ENCODE peak calls at places on chromosomes 16 and 17, in six cellular contexts. Y, U, L, S, P and C are unnamed samples.

GRCh38 chr17:42519546-42520444 is 16.2 kb upstream of the NAGLU start:
- DNase-seq in S (peak; percentile 87), P (peak; percentile 75), L (peak; percentile 99), Y (peak; percentile 76), U (peak; percentile 97), C (peak; percentile 94)

GRCh38 chr16:46929378-46930332 is 43.8 kb downstream of the DNAJA2 start:
- DNase-seq in Y (peak; percentile 91), P (peak; percentile 75), L (peak; percentile 45), S (peak; percentile 68), U (peak; percentile 81), C (peak; percentile 40)

GRCh38 chr17:75854111-75854748 is 905 bp downstream of the WBP2 start:
- DNase-seq in S (no peak), Y (peak; percentile 71), L (peak; percentile 57), P (no peak), U (peak; percentile 81), C (no peak)

GRCh38 chr16:84765606-84766580 is 53.9 kb upstream of the CRISPLD2 start:
- DNase-seq in Y (no peak), S (no peak), U (no peak), P (no peak), L (no peak), C (no peak)

GRCh38 chr17:61247438-61247837 is 152.2 kb upstream of the TBX2 start:
- DNase-seq in Y (no peak), S (no peak), U (no peak), P (no peak), L (peak; percentile 82), C (peak; percentile 30)

GRCh38 chr16:30985401-30986128 is 558 bp downstream of the HSD3B7 start:
- DNase-seq in P (peak; percentile 81), S (peak; percentile 86), L (no peak), Y (no peak), U (peak; percentile 74), C (no peak)

GRCh38 chr17:40355123-40355803 is 9.3 kb downstream of the GJD3 start:
- DNase-seq in Y (peak; percentile 95), P (peak; percentile 98), L (peak; percentile 43), S (peak; percentile 79), U (peak; percentile 84), C (peak; percentile 72)

GRCh38 chr16:86303787-86304685 is 206.3 kb upstream of the FOXF1 start:
- DNase-seq in L (peak; percentile 64), P (peak; percentile 75), Y (no peak), S (peak; percentile 24), U (peak; percentile 34), C (no peak)

GRCh38 chr17:8739104-8739503 is 5.5 kb downstream of the CCDC42 start:
- DNase-seq in U (no peak), P (no peak), S (no peak), Y (no peak), L (no peak), C (no peak)

GRCh38 chr17:36475346-36475970 is 11.0 kb upstream of the ZNHIT3 start:
- DNase-seq in S (peak; percentile 29), U (no peak), L (no peak), P (no peak), Y (no peak), C (no peak)

GRCh38 chr17:45138911-45139532 is 3.5 kb downstream of the ACBD4 start:
- DNase-seq in Y (peak; percentile 64), P (no peak), S (peak; percentile 44), L (no peak), U (no peak), C (no peak)

GRCh38 chr17:82257473-82257872 is 16.0 kb downstream of the CSNK1D start:
- DNase-seq in U (no peak), L (no peak), S (no peak), P (peak; percentile 82), Y (peak; percentile 82), C (no peak)

GRCh38 chr17:79803997-79804855 is 7.3 kb upstream of the CBX8 start:
- DNase-seq in L (no peak), Y (no peak), U (no peak), P (peak; percentile 88), S (no peak), C (no peak)

GRCh38 chr17:72553051-72553755 is 432.4 kb downstream of the SOX9 start:
- DNase-seq in Y (no peak), S (no peak), U (no peak), P (no peak), L (no peak), C (no peak)

GRCh38 chr16:86968866-86969265 is 348.3 kb downstream of the C16orf95 start:
- DNase-seq in P (no peak), Y (peak; percentile 44), S (no peak), U (no peak), L (no peak), C (no peak)

GRCh38 chr16:87895641-87896141 is 26.4 kb upstream of the SLC7A5 start:
- DNase-seq in L (peak; percentile 52), Y (no peak), S (no peak), P (no peak), U (no peak), C (no peak)

GRCh38 chr17:40932608-40933007 is 4.8 kb downstream of the KRT23 start:
- DNase-seq in P (no peak), L (no peak), U (no peak), S (no peak), Y (no peak), C (no peak)

GRCh38 chr16:50326835-50327465 is 41.8 kb downstream of the BRD7 start:
- DNase-seq in L (peak; percentile 36), P (no peak), U (peak; percentile 28), S (no peak), Y (no peak), C (no peak)

GRCh38 chr17:66892286-66892685 is 57.4 kb downstream of the CACNG5 start:
- DNase-seq in S (no peak), U (no peak), Y (no peak), L (no peak), P (no peak), C (no peak)

GRCh38 chr16:30997000-30997886 is 12.2 kb downstream of the HSD3B7 start:
- DNase-seq in S (peak; percentile 95), Y (peak; percentile 96), P (peak; percentile 96), L (peak; percentile 41), U (peak; percentile 88), C (peak; percentile 82)

GRCh38 chr17:39244016-39244599 is 18.4 kb upstream of the STAC2 start:
- DNase-seq in P (no peak), L (no peak), Y (peak; percentile 78), S (no peak), U (no peak), C (no peak)

GRCh38 chr16:12344577-12345343 is 368.2 kb downstream of the SNX29 start:
- DNase-seq in L (no peak), Y (no peak), P (no peak), S (no peak), U (no peak), C (no peak)

GRCh38 chr17:80527016-80527645 is 17.5 kb upstream of the RPTOR start:
- DNase-seq in Y (no peak), U (no peak), L (peak; percentile 62), P (peak; percentile 56), S (no peak), C (no peak)

GRCh38 chr16:15811416-15811777 is 45.4 kb downstream of the MYH11 start:
- DNase-seq in S (no peak), U (no peak), P (no peak), Y (peak; percentile 22), L (no peak), C (no peak)

GRCh38 chr16:15811778-15812750 is 44.8 kb downstream of the MYH11 start:
- DNase-seq in L (peak; percentile 86), P (no peak), U (no peak), Y (peak; percentile 27), S (no peak), C (no peak)

GRCh38 chr16:15810411-15810810 is 46.4 kb downstream of the MYH11 start:
- DNase-seq in S (no peak), L (no peak), U (no peak), P (no peak), Y (peak; percentile 2), C (no peak)

GRCh38 chr16:15808071-15808470 is 48.8 kb downstream of the MYH11 start:
- DNase-seq in P (no peak), Y (peak; percentile 52), L (no peak), U (no peak), S (no peak), C (no peak)

DNA sequence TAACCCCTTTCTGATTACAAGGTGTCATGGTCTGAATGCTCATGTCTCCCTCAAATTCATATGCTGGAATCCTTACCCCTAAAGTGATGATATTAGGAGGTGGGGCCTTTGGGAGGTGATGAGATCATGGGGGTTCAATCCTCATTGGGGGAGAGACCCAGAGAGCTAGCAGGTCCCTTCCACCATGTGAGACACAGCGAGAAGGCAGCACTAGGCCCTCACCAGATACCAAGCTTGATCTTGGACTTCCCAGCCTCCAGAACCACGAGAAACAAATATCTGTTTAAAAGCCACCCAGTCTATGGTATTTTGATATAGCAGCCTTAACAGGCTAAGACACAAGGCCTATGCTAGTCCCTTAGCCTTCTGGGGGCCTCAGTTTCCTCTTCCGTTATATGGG is 45.9 kb downstream of the MYH11 start:
- DNase-seq in L (no peak), Y (no peak), U (no peak), P (no peak), S (no peak), C (no peak)
- H3K27me3 ChIP-seq in L (peaks cover 9% of the 10 kb centered on the region), Y (no peaks in the 10 kb centered on the region), U (peaks cover 4% of the 10 kb centered on the region), P (no peaks in the 10 kb centered on the region), S (no peaks in the 10 kb centered on the region), C (peaks cover 16% of the 10 kb centered on the region)

DNA sequence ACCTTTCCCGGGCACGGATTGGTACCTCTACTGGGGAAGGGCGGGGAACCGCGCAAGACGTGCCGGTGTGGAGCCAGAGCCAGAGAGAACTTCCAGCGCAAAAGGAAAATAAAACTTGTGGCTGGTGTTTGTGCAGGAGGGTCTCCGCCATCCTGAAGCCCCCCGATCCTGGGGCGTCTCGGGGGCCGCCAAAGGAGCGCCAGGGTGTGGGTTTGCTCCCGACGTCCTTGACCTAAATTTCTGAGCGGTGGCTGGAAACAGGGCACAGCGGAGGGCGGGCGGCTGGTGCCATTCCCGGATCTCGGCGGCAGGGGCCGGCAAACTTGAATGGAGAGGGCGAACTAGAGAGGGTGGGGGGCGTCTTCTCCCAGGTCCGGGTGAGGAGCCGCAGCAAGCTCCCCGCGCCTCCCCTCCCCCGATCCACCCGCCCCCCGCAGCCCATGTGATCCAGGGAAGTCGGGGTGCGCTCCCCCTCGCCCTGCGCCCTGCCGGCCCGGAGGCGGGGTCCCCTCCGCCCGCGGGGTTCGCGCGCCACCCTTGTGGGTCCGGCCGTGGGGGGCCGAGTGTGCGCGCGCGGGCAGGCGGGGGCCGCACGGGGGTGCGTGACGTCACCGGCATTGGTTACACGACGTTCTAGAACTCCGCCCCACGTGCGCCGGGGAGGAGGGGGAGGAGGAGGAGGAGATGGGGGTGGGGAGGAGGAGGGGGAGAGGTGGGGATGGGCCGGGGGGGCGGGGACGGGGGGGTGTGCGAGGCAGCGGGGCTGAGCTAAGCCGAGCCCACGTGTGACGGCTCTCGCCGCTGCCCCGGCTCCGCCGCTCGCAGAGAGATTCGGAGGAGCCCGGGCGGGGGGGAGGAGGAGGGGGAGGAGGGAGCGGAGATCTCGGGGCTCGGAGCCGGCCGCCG is at the start of gene MSI2:
- DNase-seq in L (peak; percentile 78), U (peak; percentile 94), S (peak; percentile 94), P (peak; percentile 97), Y (peak; percentile 97), C (peak; percentile 97)
- TF ChIP-seq POLR2A in L (no peak), U (peak; percentile 81), S (no peak), P (no peak), Y (no peak), C (no peak)

GRCh38 chr17:29251969-29252866 is 5.6 kb downstream of the CRYBA1 start:
- DNase-seq in U (no peak), L (peak; percentile 50), P (no peak), S (no peak), Y (no peak), C (no peak)
- TF ChIP-seq CTCF in U (peak; percentile 47), L (peak; percentile 44), P (peak; percentile 18), S (peak; percentile 28), Y (peak; percentile 38), C (peak; percentile 9)

GRCh38 chr17:76869209-76869877 is 1.1 kb downstream of the MGAT5B start:
- DNase-seq in U (no peak), S (no peak), P (peak; percentile 83), Y (no peak), L (no peak), C (no peak)
- H3K27me3 ChIP-seq in U (peaks cover 19% of the 10 kb centered on the region), S (no peaks in the 10 kb centered on the region), P (peaks cover 29% of the 10 kb centered on the region), Y (peaks cover 26% of the 10 kb centered on the region), L (peaks cover 14% of the 10 kb centered on the region), C (peaks cover 15% of the 10 kb centered on the region)

GRCh38 chr17:28842282-28843012 is at the start of gene FAM222B:
- DNase-seq in S (peak; percentile 84), L (peak; percentile 76), Y (peak; percentile 96), U (peak; percentile 80), P (peak; percentile 97), C (peak; percentile 84)
- TF ChIP-seq POLR2A in S (peak; percentile 76), L (no peak), Y (no peak), U (peak; percentile 77), P (peak; percentile 70), C (peak; percentile 71)